ENCODE peak calls at places on chromosomes 7 and 10, in ten cellular contexts. M is SJCRH30; R is left ventricle myocardium inferior; T is hepatocyte; Y is OCI-LY7; H is HCT116; N is A549; X is right cardiac atrium; C is CD8-positive, alpha-beta memory T cell; K is GM23338. S is an unnamed sample. For H3K4me1, the result is how much of the 10 kb centered on the place peaks cover.

GRCh38 chr10:99983280-99983988 is 26.3 kb downstream of the DNMBP start:
- DNase-seq in M (no peak), R (peak), T (peak), Y (peak), H (no peak), N (no peak), X (peak), C (no peak), K (no peak), S (no peak)

GRCh38 chr7:130845581-130846085 is 111.6 kb upstream of the KLF14 start:
- DNase-seq in M (peak), R (no peak), T (no peak), Y (no peak), H (peak), N (peak), X (no peak), C (no peak), K (no peak), S (no peak)

GRCh38 chr7:1090236-1090635 is 2.3 kb downstream of the GPER1 start:
- DNase-seq in M (no peak), R (no peak), T (no peak), Y (no peak), H (no peak), N (no peak), X (no peak), C (no peak), K (no peak), S (no peak)

GRCh38 chr10:21599582-21599981 is 65.5 kb downstream of the MLLT10 start:
- DNase-seq in M (no peak), R (no peak), T (no peak), Y (no peak), H (no peak), N (no peak), X (no peak), C (no peak), K (no peak), S (no peak)

GRCh38 chr10:6050801-6051445 is 11.2 kb downstream of the IL2RA start:
- DNase-seq in M (peak), R (peak), T (peak), Y (peak), H (no peak), N (peak), X (peak), C (peak), K (peak), S (no peak)

GRCh38 chr7:44066494-44067063 is 1.2 kb upstream of the PGAM2 start:
- DNase-seq in M (no peak), R (no peak), T (no peak), Y (no peak), H (no peak), N (no peak), X (peak), C (no peak), K (no peak), S (no peak)

GRCh38 chr10:50624866-50625491 is 1.2 kb upstream of the SGMS1 start:
- DNase-seq in M (peak), R (peak), T (peak), Y (peak), H (peak), N (peak), X (peak), C (peak), K (peak), S (no peak)

GRCh38 chr10:97321032-97321806 is 2.1 kb downstream of the FRAT1 start:
- DNase-seq in M (peak), R (peak), T (peak), Y (no peak), H (no peak), N (no peak), X (peak), C (no peak), K (peak), S (no peak)

GRCh38 chr10:15387021-15387420 is 15.9 kb upstream of the FAM171A1 start:
- DNase-seq in M (peak), R (no peak), T (no peak), Y (no peak), H (no peak), N (no peak), X (no peak), C (no peak), K (no peak), S (no peak)

GRCh38 chr7:117941138-117941810 is 68.0 kb upstream of the CTTNBP2 start:
- DNase-seq in M (no peak), R (no peak), T (no peak), Y (no peak), H (no peak), N (no peak), X (no peak), C (no peak), K (no peak), S (no peak)

GRCh38 chr10:1368772-1369171 is 312.6 kb downstream of the WDR37 start:
- DNase-seq in M (peak), R (no peak), T (peak), Y (peak), H (peak), N (peak), X (peak), C (peak), K (peak), S (peak)

GRCh38 chr10:79088176-79088575 is 19.4 kb downstream of the ZMIZ1 start:
- DNase-seq in M (no peak), R (no peak), T (no peak), Y (no peak), H (no peak), N (no peak), X (no peak), C (no peak), K (no peak), S (no peak)
- H3K4me1 ChIP-seq in M (under half), R (half or more), T (under half), Y (half or more), H (under half), N (half or more), X (half or more), C (under half), K (under half), S (under half)

GRCh38 chr10:89534826-89535166 is 598 bp downstream of the SLC16A12 start:
- DNase-seq in M (no peak), R (no peak), T (no peak), Y (no peak), H (no peak), N (no peak), X (no peak), C (no peak), K (no peak), S (no peak)
- H3K4me3 ChIP-seq in M (no peak), R (peak), T (peak), Y (no peak), H (no peak), N (peak), X (peak), C (no peak), K (peak), S (peak)

GRCh38 chr7:26372738-26373137 is 81.1 kb downstream of the SNX10 start:
- DNase-seq in M (no peak), R (no peak), T (no peak), Y (no peak), H (no peak), N (no peak), X (no peak), C (no peak), K (no peak), S (no peak)
- H3K27ac ChIP-seq in M (no peak), R (no peak), T (no peak), Y (no peak), H (no peak), N (no peak), X (no peak), C (no peak), K (no peak), S (no peak)

DNA sequence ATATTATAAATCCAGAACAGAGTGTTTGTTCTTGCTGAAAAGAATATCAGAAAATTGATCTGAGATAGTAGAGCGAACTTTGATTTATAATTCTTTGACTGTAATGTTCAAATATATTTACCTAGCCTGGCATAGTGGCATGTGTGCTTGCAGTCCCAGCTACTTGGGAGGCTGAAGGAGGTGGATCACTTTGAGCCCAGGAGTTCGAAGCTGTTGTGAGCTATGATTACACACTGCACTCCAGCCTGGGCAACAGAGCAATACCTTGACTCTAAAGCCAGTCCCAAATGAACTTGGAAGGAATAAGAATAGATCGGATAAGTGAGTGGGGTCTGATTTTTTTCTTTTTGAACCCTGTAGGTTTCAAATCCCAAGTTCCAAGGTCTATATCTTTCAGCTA is 23.5 kb downstream of the GNG11 start:
- DNase-seq in M (no peak), R (no peak), T (no peak), Y (no peak), H (no peak), N (no peak), X (no peak), C (no peak), K (no peak), S (no peak)
- H3K4me1 ChIP-seq in M (under half), R (under half), T (under half), Y (under half), H (under half), N (under half), X (under half), C (under half), K (under half), S (under half)

GRCh38 chr7:137962875-137963507 is 38.9 kb downstream of the CREB3L2 start:
- DNase-seq in M (no peak), R (no peak), T (no peak), Y (no peak), H (no peak), N (no peak), X (no peak), C (no peak), K (no peak), S (no peak)
- H3K4me3 ChIP-seq in M (no peak), R (no peak), T (no peak), Y (no peak), H (no peak), N (no peak), X (no peak), C (no peak), K (no peak), S (no peak)

GRCh38 chr7:113664867-113665266 is 253.9 kb downstream of the PPP1R3A start:
- DNase-seq in M (peak), R (no peak), T (no peak), Y (no peak), H (no peak), N (no peak), X (no peak), C (no peak), K (no peak), S (no peak)
- H3K27ac ChIP-seq in M (no peak), R (no peak), T (no peak), Y (no peak), H (no peak), N (no peak), X (no peak), C (no peak), K (no peak), S (no peak)

DNA sequence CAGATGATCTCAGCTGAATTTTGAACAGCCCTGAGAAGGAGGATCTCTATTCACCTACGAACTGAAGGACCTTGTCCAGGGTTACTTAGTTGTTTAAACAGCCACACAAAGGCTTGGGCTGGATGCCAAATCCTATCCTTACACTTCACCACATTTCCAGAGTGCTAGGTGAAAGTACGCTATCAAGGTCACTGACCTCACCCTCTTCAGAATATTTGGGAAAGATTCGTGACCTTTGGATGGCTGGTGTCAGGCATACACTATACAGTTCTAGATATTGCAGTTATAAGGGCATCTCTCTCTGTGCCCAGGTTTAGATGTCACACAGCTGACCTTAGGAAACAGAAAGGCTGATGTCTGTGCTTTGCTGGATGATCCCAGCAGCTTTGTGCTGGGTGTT is 61.2 kb upstream of the ABLIM1 start:
- DNase-seq in M (no peak), R (no peak), T (peak), Y (no peak), H (no peak), N (peak), X (no peak), C (no peak), K (no peak), S (no peak)
- H3K4me1 ChIP-seq in M (under half), R (half or more), T (under half), Y (under half), H (under half), N (half or more), X (under half), C (under half), K (under half), S (under half)

DNA sequence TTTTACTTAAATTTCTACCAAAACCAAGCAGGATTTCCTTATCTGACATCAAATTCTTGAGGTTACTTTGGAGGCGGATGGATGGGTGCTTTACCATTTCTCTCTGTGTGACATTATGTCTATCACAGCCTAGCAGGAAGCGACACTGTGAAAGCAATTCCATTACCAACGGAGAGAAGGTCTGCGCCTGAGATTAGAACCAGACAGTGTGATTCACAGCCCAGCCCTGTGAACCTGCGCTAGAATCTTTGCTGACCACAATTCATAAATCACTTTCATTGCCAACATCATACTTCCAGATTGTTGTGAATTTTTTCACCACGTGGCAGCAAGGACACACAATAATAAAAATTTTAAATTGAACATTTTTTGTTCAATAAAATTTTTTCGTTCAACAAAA is 126.5 kb downstream of the CUBN start:
- DNase-seq in M (no peak), R (no peak), T (peak), Y (no peak), H (no peak), N (no peak), X (no peak), C (peak), K (no peak), S (no peak)
- H3K4me3 ChIP-seq in M (no peak), R (no peak), T (no peak), Y (no peak), H (no peak), N (no peak), X (no peak), C (no peak), K (no peak), S (no peak)

S was measured in iPS DF 6.9.